ENCODE peak calls at places on chromosomes 5 and 9, in six cellular contexts. C is H9, D is RWPE2, F is chondrocyte, Q is upper lobe of right lung, A is type B pancreatic cell. O is an unnamed sample.

GRCh38 chr9:21812415-21812814 is 10.0 kb downstream of the MTAP start:
- DNase-seq in C (no peak), F (no peak), D (no peak), A (no peak), Q (no peak), O (no peak)

GRCh38 chr9:93127395-93127911 is 6.6 kb downstream of the NINJ1 start:
- DNase-seq in F (peak), D (peak), Q (peak), A (no peak), C (no peak), O (peak)

GRCh38 chr5:55037046-55037771 is 13.2 kb downstream of the GZMK start:
- DNase-seq in Q (no peak), A (no peak), D (no peak), C (peak), F (no peak), O (no peak)

GRCh38 chr5:149792540-149792939 is 62.4 kb downstream of the PPARGC1B start:
- DNase-seq in D (no peak), C (no peak), F (no peak), Q (no peak), A (no peak), O (no peak)

GRCh38 chr5:150505041-150505511 is 2.9 kb upstream of the NDST1 start:
- DNase-seq in A (no peak), Q (no peak), D (no peak), F (no peak), C (no peak), O (no peak)

GRCh38 chr5:95771109-95771708 is 40.1 kb downstream of the RHOBTB3 start:
- DNase-seq in Q (no peak), A (no peak), D (no peak), F (no peak), C (no peak), O (no peak)

GRCh38 chr5:116032094-116032517 is at the start of gene ARL14EPL:
- DNase-seq in C (no peak), Q (peak), A (no peak), F (no peak), D (no peak), O (no peak)

GRCh38 chr9:4955836-4956235 is 29.2 kb upstream of the JAK2 start:
- DNase-seq in C (no peak), F (no peak), A (no peak), D (no peak), Q (no peak), O (no peak)

GRCh38 chr9:129752915-129753724 is at the start of gene PTGES:
- DNase-seq in A (peak), C (peak), Q (peak), F (no peak), D (peak), O (peak)

GRCh38 chr9:98465799-98466198 is 210.3 kb upstream of the TBC1D2 start:
- DNase-seq in A (no peak), D (no peak), C (no peak), F (no peak), Q (no peak), O (no peak)

GRCh38 chr9:5392285-5392684 is 45.4 kb downstream of the PLGRKT start:
- DNase-seq in C (no peak), D (no peak), A (no peak), Q (no peak), F (no peak), O (no peak)

GRCh38 chr9:15725953-15726352 is 173.1 kb downstream of the CCDC171 start:
- DNase-seq in D (no peak), C (no peak), Q (no peak), A (no peak), F (no peak), O (no peak)

DNA sequence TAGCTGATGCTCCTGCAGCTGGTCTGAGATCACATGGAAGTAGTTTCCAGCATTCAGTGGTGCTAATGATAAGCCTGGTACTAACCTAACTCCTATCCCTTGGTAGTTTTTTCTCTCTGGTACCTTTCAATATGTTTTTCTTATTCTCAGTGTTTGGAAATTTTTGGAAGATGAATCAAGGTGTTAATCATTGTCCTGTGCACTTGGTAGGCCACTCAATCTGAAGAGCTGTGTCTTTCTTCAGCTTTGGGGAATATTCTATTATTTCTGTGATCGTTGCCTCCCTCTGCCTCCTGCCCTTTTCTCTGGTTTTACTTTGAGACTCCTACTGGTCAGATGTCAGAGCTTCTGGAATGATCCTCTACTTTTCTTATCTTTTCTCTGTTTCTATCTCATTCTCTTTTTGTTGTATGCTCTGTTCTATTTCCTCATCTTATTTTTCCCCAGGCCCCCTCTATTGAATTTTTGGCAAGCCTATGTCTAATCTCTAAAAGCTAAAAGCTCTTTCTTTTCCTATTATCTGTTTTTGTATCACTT is 136.8 kb downstream of the APBA1 start:
- DNase-seq in F (no peak), D (no peak), Q (no peak), C (no peak), A (no peak), O (no peak)
- TF ChIP-seq CTCF in F (peak), D (no peak), Q (no peak), C (peak), A (peak), O (no peak)

DNA sequence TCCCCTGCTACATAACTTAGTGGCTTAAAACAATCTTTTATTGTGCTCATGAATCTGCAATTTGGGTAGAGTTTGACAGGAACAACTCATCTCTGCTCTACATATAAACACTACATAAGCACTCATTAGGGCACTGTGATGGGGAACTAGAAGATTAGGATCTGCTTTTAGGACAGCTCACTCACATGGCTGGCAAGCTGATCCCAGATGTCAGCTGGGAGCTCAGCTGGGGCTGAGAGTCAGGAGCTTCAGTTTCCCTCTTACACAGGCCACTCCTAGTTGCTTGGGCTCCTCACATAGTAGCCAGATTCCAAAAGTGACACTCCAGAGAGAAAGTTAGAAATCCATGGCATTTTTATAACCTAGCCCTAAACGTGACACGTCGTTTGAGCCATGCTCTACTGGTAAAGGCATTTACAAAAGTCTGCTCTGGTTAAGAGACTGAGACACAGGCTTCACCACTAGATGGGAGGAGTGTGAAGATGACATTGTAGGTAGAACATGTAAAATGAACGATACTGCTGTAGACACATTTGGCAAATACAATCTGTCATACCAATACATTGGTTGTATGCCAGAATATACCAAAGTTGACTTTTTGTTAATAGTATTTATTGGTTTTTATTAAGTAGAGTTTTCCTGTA is 23.6 kb downstream of the SCAI start:
- DNase-seq in C (no peak), Q (no peak), F (no peak), A (no peak), D (no peak), O (no peak)
- TF ChIP-seq CTCF in C (no peak), Q (no peak), F (no peak), A (no peak), D (no peak), O (no peak)

GRCh38 chr5:53479656-53480473 is 564 bp upstream of the FST start:
- DNase-seq in Q (peak), F (no peak), D (peak), A (no peak), C (peak), O (peak)

GRCh38 chr5:53480474-53481353 is at the start of gene FST:
- DNase-seq in Q (peak), D (no peak), C (peak), F (no peak), A (peak), O (peak)

GRCh38 chr5:53476531-53477480 is 3.6 kb upstream of the FST start:
- DNase-seq in Q (no peak), F (no peak), D (no peak), C (no peak), A (no peak), O (no peak)

GRCh38 chr5:53479045-53479655 is 1.3 kb upstream of the FST start:
- DNase-seq in C (no peak), Q (no peak), A (no peak), D (no peak), F (no peak), O (no peak)

DNA sequence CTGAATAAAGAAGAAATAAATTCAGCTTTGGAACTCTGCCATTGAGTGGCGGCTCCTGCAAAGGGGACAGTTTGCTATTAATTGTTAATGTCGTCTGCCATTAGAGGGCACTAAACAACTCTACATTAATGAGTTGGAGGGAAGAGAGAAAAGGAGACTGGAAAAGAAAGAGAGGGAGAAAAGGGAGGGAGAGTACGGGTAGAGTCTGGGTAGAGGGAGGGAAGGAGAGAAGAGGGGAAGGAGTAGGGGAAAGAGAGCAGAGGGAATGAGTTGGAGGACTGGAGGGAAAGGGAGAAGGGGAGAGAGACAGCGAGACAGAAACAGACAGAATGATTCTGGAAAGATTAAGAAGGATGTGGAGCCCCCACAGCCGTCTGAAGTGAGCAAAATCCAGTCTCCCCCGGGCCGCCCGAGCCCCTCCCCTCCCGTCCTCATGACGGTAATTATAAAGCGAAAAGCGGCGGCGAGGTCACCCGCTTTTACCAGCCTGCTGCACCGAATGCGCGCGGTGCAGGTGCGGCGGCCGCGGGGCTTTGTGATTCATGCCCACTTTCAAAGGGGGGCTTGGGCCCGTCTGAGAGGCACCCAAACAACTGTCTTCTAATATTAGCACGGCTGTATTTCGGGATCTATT is 1.9 kb upstream of the FST start:
- DNase-seq in D (peak), Q (no peak), A (no peak), F (no peak), C (peak), O (peak)
- TF ChIP-seq CTCF in D (peak), Q (peak), A (peak), F (peak), C (peak), O (peak)

GRCh38 chr5:10530601-10531320 is 33.1 kb upstream of the ANKRD33B start:
- DNase-seq in A (no peak), F (peak), C (no peak), D (peak), Q (no peak), O (no peak)

GRCh38 chr5:10528827-10529226 is 35.0 kb upstream of the ANKRD33B start:
- DNase-seq in D (peak), Q (no peak), F (no peak), C (no peak), A (no peak), O (no peak)

GRCh38 chr5:10527281-10527950 is 36.5 kb upstream of the ANKRD33B start:
- DNase-seq in Q (no peak), D (peak), A (no peak), F (peak), C (no peak), O (no peak)

GRCh38 chr5:10525124-10525495 is 38.8 kb upstream of the ANKRD33B start:
- DNase-seq in D (no peak), Q (no peak), A (no peak), C (no peak), F (no peak), O (no peak)

GRCh38 chr5:10528056-10528816 is 35.6 kb upstream of the ANKRD33B start:
- DNase-seq in F (no peak), C (no peak), Q (no peak), D (peak), A (no peak), O (no peak)
- TF ChIP-seq CTCF in F (peak), C (peak), Q (no peak), D (peak), A (peak), O (no peak)

DNA sequence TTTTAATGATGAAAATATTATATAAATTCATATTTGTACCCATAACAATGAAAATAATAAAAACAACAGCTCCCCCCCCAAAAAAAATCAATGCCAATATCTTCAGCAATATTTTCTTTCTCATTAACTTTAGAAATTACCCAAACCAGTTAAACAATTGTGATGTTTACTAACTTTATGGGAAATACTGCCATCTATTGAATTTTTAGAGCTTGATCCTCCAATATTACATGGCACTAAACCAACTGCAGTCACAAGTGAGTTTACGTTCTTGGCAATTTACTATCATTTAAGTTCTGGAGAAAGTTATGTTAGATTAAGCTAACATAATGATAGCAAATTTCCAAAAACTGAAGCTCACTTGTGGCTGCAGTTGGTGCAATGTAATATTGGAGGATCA is 379.6 kb downstream of the CDH18 start:
- DNase-seq in D (no peak), C (no peak), F (no peak), Q (no peak), A (no peak), O (no peak)
- TF ChIP-seq CTCF in D (peak), C (peak), F (peak), Q (peak), A (peak), O (no peak)

GRCh38 chr9:80285325-80285724 is 713.6 kb downstream of the TLE4 start:
- DNase-seq in A (no peak), Q (no peak), C (no peak), D (no peak), F (no peak), O (no peak)
- TF ChIP-seq CTCF in A (peak), Q (peak), C (peak), D (peak), F (peak), O (no peak)

GRCh38 chr5:140868721-140869554 is at the start of gene PCDHA11:
- DNase-seq in A (no peak), F (no peak), C (peak), Q (no peak), D (no peak), O (no peak)
- TF ChIP-seq CTCF in A (peak), F (peak), C (peak), Q (peak), D (peak), O (peak)

GRCh38 chr5:135320718-135321484 is 78.1 kb downstream of the MACROH2A1 start:
- DNase-seq in C (peak), D (peak), F (no peak), Q (no peak), A (peak), O (no peak)

GRCh38 chr5:135318037-135318436 is 81.0 kb downstream of the MACROH2A1 start:
- DNase-seq in C (peak), Q (no peak), F (no peak), A (peak), D (peak), O (no peak)

GRCh38 chr5:135319458-135319857 is 79.6 kb downstream of the MACROH2A1 start:
- DNase-seq in F (no peak), Q (no peak), C (peak), D (peak), A (peak), O (no peak)

GRCh38 chr5:135318924-135319323 is 80.1 kb downstream of the MACROH2A1 start:
- DNase-seq in A (peak), F (no peak), D (peak), C (peak), Q (no peak), O (no peak)

GRCh38 chr5:135319928-135320606 is 79.0 kb downstream of the MACROH2A1 start:
- DNase-seq in C (peak), Q (no peak), A (peak), F (no peak), D (peak), O (no peak)
- TF ChIP-seq CTCF in C (peak), Q (peak), A (no peak), F (peak), D (peak), O (no peak)

DNA sequence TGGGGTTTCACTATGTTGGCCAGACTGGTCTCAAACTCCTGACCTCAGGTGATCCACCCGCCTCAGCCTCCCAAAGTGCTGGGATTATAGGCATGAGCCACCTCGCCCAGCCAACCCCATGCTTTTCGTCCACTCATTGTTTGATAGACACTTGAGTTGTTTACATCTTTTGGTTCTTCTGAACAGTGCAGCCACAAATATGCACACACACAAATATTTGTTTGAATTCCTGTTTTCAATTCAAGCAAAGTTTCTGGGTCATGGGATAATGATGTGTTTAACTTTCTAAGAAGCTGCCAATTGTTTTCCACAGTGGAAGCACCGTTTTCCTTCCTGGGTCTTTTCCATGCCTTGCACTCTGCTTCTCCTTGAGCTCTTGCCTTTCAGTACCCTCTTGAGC is 6.8 kb upstream of the PAEP start:
- DNase-seq in F (no peak), Q (no peak), D (no peak), C (no peak), A (no peak), O (no peak)
- TF ChIP-seq CTCF in F (no peak), Q (no peak), D (no peak), C (no peak), A (no peak), O (no peak)